ENCODE peak calls at places on chromosomes 3 and 15, in four cellular contexts. One of them, this sample, is unnamed.

GRCh38 chr15:85748729-85749128 is 46.0 kb downstream of the KLHL25 start:
- DNase-seq in lower leg skin: peak; percentile 84
- DNase-seq in heart left ventricle: no peak
- DNase-seq in A549: no peak
- DNase-seq in this sample: no peak

GRCh38 chr3:150469931-150470740 is 62.0 kb downstream of the TSC22D2 start:
- DNase-seq in lower leg skin: no peak
- DNase-seq in heart left ventricle: no peak
- DNase-seq in A549: peak; percentile 61
- DNase-seq in this sample: no peak

GRCh38 chr3:177281292-177281942 is 84.1 kb upstream of the TBL1XR1 start:
- DNase-seq in lower leg skin: no peak
- DNase-seq in heart left ventricle: no peak
- DNase-seq in A549: no peak
- DNase-seq in this sample: no peak

GRCh38 chr3:128551464-128551863 is 58.5 kb upstream of the GATA2 start:
- DNase-seq in lower leg skin: peak; percentile 69
- DNase-seq in heart left ventricle: no peak
- DNase-seq in A549: no peak
- DNase-seq in this sample: no peak

GRCh38 chr3:106348142-106348690 is 479.4 kb upstream of the CBLB start:
- DNase-seq in lower leg skin: no peak
- DNase-seq in heart left ventricle: no peak
- DNase-seq in A549: no peak
- DNase-seq in this sample: no peak

GRCh38 chr3:130946876-130947275 is 53.0 kb downstream of the ATP2C1 start:
- DNase-seq in lower leg skin: no peak
- DNase-seq in heart left ventricle: no peak
- DNase-seq in A549: no peak
- DNase-seq in this sample: no peak

GRCh38 chr3:65945480-65945879 is 93.2 kb downstream of the MAGI1 start:
- DNase-seq in lower leg skin: no peak
- DNase-seq in heart left ventricle: no peak
- DNase-seq in A549: no peak
- DNase-seq in this sample: no peak

GRCh38 chr15:70783610-70784021 is 20.3 kb upstream of the UACA start:
- DNase-seq in lower leg skin: no peak
- DNase-seq in heart left ventricle: no peak
- DNase-seq in A549: peak; percentile 74
- DNase-seq in this sample: no peak

GRCh38 chr3:184543256-184543655 is 18.3 kb upstream of the EPHB3 start:
- DNase-seq in lower leg skin: peak; percentile 66
- DNase-seq in heart left ventricle: no peak
- DNase-seq in A549: no peak
- DNase-seq in this sample: no peak

GRCh38 chr3:139751789-139752188 is 74.0 kb upstream of the NMNAT3 start:
- DNase-seq in lower leg skin: no peak
- DNase-seq in heart left ventricle: no peak
- DNase-seq in A549: no peak
- DNase-seq in this sample: no peak

GRCh38 chr3:107919239-107919638 is 171.6 kb downstream of the CD47 start:
- DNase-seq in lower leg skin: no peak
- DNase-seq in heart left ventricle: no peak
- DNase-seq in A549: no peak
- DNase-seq in this sample: no peak

GRCh38 chr15:101068961-101069734 is 150.0 kb downstream of the LRRK1 start:
- DNase-seq in lower leg skin: no peak
- DNase-seq in heart left ventricle: no peak
- DNase-seq in A549: peak; percentile 17
- DNase-seq in this sample: no peak

GRCh38 chr3:108437439-108437838 is 73.0 kb downstream of the MYH15 start:
- DNase-seq in lower leg skin: no peak
- DNase-seq in heart left ventricle: no peak
- DNase-seq in A549: no peak
- DNase-seq in this sample: no peak

GRCh38 chr3:71584216-71585061 is 911 bp upstream of the FOXP1 start:
- DNase-seq in lower leg skin: peak; percentile 89
- DNase-seq in heart left ventricle: peak; percentile 44
- DNase-seq in A549: peak; percentile 41
- DNase-seq in this sample: peak; percentile 68

GRCh38 chr3:71581981-71582611 is 1.4 kb downstream of the FOXP1 start:
- DNase-seq in lower leg skin: peak; percentile 89
- DNase-seq in heart left ventricle: peak; percentile 67
- DNase-seq in A549: peak; percentile 40
- DNase-seq in this sample: peak; percentile 62

GRCh38 chr3:71583569-71584215 is at the start of gene FOXP1:
- DNase-seq in lower leg skin: peak; percentile 93
- DNase-seq in heart left ventricle: peak; percentile 77
- DNase-seq in A549: peak; percentile 87
- DNase-seq in this sample: peak; percentile 85

GRCh38 chr3:71581451-71581980 is 2.0 kb downstream of the FOXP1 start:
- DNase-seq in lower leg skin: peak; percentile 89
- DNase-seq in heart left ventricle: peak; percentile 40
- DNase-seq in A549: peak; percentile 23
- DNase-seq in this sample: peak; percentile 57

DNA sequence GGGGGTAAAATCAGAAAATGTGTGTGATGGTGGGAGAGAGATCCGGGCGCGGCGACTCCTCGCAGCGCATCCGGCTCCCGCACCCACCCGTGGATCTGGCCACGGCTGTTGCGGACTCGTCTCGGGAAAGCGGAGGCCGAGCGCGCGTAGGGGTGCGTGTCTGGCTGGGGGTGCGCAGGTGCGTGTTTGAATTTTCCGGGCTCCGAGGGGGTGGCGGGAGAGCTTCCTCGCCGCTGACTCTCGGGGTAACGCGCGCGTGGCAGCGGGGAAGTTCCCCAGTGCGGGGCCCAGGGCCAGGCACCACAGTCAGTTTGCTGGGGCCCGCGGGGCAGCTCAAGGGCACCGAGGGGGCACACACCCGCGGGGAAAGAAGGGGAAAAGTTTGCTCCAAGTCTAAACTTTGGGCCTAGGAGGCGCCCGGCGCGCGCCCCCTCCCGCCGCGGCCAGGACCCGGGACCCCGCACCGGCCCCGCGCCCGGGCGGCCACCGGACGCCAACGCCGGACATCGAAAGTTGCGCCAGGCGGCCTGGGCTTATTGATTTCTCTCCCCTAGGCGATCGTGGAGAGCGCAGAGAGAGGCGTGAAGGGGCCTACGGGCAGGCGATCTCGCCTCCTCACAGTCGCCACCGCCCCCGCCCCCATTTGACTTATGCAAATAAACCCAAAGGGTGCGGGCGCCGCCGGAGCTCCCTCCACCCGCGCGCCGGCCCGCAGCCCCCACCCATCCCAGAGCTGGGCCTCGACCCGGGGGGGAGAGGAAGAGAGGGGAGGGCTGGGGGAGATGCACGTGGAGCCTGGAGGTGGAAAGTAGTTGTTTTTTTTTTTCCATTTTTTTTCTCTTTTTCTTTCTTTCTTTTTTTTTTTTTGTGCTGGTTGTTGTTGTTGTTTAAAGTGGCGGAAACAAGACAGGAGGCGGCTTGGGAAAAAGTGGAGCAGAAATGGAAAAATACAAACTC is 638 bp downstream of the FOXP1 start:
- DNase-seq in lower leg skin: peak; percentile 92
- DNase-seq in heart left ventricle: peak; percentile 84
- DNase-seq in A549: peak; percentile 56
- DNase-seq in this sample: peak; percentile 78
- TF ChIP-seq POLR2A in lower leg skin: no peak
- TF ChIP-seq POLR2A in heart left ventricle: peak; percentile 6
- TF ChIP-seq POLR2A in A549: no peak
- TF ChIP-seq POLR2A in this sample: no peak

DNA sequence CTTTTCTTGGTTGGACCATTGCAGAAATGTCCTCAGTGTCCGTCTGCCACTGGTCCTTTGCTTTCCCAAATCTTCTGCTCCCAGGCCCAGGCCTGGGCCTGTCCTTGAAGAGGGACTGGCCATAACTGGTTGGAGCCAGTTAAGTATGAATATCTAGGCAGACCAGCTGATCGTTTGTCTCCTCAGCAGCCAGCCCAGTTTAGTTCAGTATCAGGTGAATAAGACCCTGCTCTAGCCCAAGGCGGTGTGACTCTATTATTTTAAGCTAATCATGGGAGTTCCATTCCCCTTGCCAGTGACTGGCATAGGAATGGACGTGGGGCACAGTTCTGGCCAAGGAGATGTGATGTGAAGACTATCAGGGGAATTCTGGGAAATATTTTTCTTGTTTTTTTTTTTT is 73.9 kb upstream of the RASGRF1 start:
- DNase-seq in lower leg skin: no peak
- DNase-seq in heart left ventricle: no peak
- DNase-seq in A549: no peak
- DNase-seq in this sample: no peak
- TF ChIP-seq POLR2A in lower leg skin: no peak
- TF ChIP-seq POLR2A in heart left ventricle: no peak
- TF ChIP-seq POLR2A in A549: no peak
- TF ChIP-seq POLR2A in this sample: no peak

GRCh38 chr3:170357920-170358854 is 672 bp downstream of the SKIL start:
- DNase-seq in lower leg skin: peak; percentile 96
- DNase-seq in heart left ventricle: peak; percentile 87
- DNase-seq in A549: peak; percentile 91
- DNase-seq in this sample: peak; percentile 89
- TF ChIP-seq POLR2A in lower leg skin: no peak
- TF ChIP-seq POLR2A in heart left ventricle: no peak
- TF ChIP-seq POLR2A in A549: no peak
- TF ChIP-seq POLR2A in this sample: no peak

DNA sequence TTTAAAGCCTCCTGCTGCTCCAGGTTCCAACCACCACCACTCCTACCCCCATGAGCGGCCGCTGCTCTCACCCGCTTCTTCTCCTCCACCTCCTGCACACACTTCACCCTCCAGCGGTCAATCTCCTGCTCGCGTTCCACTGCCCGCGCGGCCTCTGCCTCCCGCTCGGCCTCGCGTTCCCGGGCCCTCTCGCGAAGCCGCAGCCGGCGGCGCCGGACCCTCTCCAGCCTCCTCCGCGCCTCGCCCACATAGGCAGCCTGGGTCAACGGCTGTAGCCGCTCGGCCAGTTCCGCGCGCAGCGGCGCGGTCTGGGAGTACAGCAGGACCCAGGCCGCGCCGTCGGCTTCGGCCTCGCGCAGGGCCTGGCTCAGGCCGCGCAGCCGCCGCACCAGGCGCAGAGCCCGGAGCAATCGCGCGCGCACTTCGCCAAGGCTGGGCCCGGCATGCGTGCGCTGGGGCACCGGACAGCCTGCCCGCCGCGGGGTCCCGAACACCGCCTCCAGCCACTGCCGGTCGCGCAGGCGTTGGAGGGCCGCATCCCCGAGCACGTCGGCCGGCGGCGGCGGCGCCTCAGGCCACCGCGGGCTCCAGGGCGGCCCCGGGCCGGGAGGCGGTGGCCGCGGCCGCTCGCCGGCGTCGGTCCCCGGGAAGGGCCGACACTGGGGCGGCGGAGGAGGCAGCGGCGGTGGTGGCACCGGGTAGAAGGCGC is 613 bp downstream of the PDCD7 start:
- DNase-seq in lower leg skin: no peak
- DNase-seq in heart left ventricle: peak; percentile 16
- DNase-seq in A549: peak; percentile 55
- DNase-seq in this sample: no peak
- TF ChIP-seq POLR2A in lower leg skin: no peak
- TF ChIP-seq POLR2A in heart left ventricle: no peak
- TF ChIP-seq POLR2A in A549: peak; percentile 29
- TF ChIP-seq POLR2A in this sample: no peak